ENCODE peak calls at places on chromosomes 16 and 17, in six cellular contexts. T, U, W, N, E and P are unnamed samples.

GRCh38 chr17:77556408-77557068 is 402.0 kb upstream of the TNRC6C start:
- DNase-seq in T (no peak), U (no peak), W (no peak), N (no peak), E (no peak), P (no peak)

GRCh38 chr17:12256380-12256995 is 235.8 kb downstream of the MAP2K4 start:
- DNase-seq in T (no peak), U (peak; percentile 17), W (peak; percentile 41), N (peak; percentile 32), E (peak; percentile 49), P (peak; percentile 32)

GRCh38 chr16:3095869-3096268 is 3.2 kb downstream of the ZSCAN10 start:
- DNase-seq in T (no peak), U (no peak), W (peak; percentile 88), N (no peak), E (peak; percentile 24), P (peak; percentile 88)

GRCh38 chr16:53849585-53849984 is 145.6 kb downstream of the FTO start:
- DNase-seq in T (no peak), U (no peak), W (no peak), N (no peak), E (no peak), P (no peak)

GRCh38 chr17:79987187-79987889 is 48.3 kb downstream of the TBC1D16 start:
- DNase-seq in T (no peak), U (no peak), W (no peak), N (no peak), E (peak; percentile 30), P (no peak)

GRCh38 chr17:42894283-42895184 is 6.1 kb upstream of the G6PC1 start:
- DNase-seq in T (no peak), U (no peak), W (no peak), N (no peak), E (no peak), P (no peak)

GRCh38 chr17:74803388-74803930 is 27.3 kb upstream of the NAT9 start:
- DNase-seq in T (no peak), U (no peak), W (no peak), N (no peak), E (no peak), P (no peak)

GRCh38 chr16:68274441-68274840 is 10.1 kb downstream of the SLC7A6 start:
- DNase-seq in T (no peak), U (no peak), W (no peak), N (no peak), E (no peak), P (no peak)

GRCh38 chr16:53678756-53679334 is 24.8 kb downstream of the RPGRIP1L start:
- DNase-seq in T (no peak), U (no peak), W (no peak), N (no peak), E (no peak), P (no peak)

GRCh38 chr17:67020293-67020766 is 24.0 kb upstream of the CACNG1 start:
- DNase-seq in T (no peak), U (no peak), W (no peak), N (no peak), E (no peak), P (no peak)

GRCh38 chr16:51225902-51226301 is 74.8 kb upstream of the SALL1 start:
- DNase-seq in T (no peak), U (no peak), W (no peak), N (no peak), E (no peak), P (no peak)

GRCh38 chr16:49281843-49282642 is 405 bp upstream of the CBLN1 start:
- DNase-seq in T (no peak), U (peak; percentile 52), W (peak; percentile 98), N (no peak), E (peak; percentile 86), P (peak; percentile 87)